ENCODE peak calls at places on chromosome 15, in nine cellular contexts. N, F, J, I, M, X, R, D and P are unnamed samples. For H3K4me1, the result is how much of the 10 kb centered on the place peaks cover.

GRCh38 chr15:69163124-69163669 is 2.8 kb downstream of the GLCE start:
- DNase-seq in N (no peak), J (no peak), M (no peak), F (no peak), X (no peak), D (no peak), I (no peak), R (no peak), P (no peak)

GRCh38 chr15:95932676-95933075 is 397.8 kb upstream of the NR2F2 start:
- DNase-seq in D (no peak), I (no peak), M (no peak), R (no peak), X (no peak), N (no peak), J (no peak), F (no peak), P (no peak)

GRCh38 chr15:33140326-33140725 is 54.2 kb downstream of the FMN1 start:
- DNase-seq in J (no peak), F (no peak), R (no peak), D (no peak), I (no peak), X (no peak), M (no peak), N (no peak), P (no peak)

GRCh38 chr15:92954578-92954977 is 54.5 kb downstream of the CHD2 start:
- DNase-seq in J (no peak), F (no peak), D (no peak), N (peak), M (no peak), R (no peak), I (no peak), X (peak), P (no peak)

GRCh38 chr15:72276326-72276700 is 4.0 kb upstream of the PARP6 start:
- DNase-seq in X (no peak), J (peak), N (no peak), F (no peak), M (no peak), I (no peak), R (no peak), D (no peak), P (no peak)

GRCh38 chr15:39133201-39133600 is 447.7 kb upstream of the THBS1 start:
- DNase-seq in R (no peak), X (no peak), F (no peak), N (no peak), J (no peak), M (peak), I (no peak), D (no peak), P (no peak)

GRCh38 chr15:44479343-44479742 is 51.9 kb downstream of the CTDSPL2 start:
- DNase-seq in J (no peak), N (no peak), F (no peak), X (no peak), R (no peak), I (no peak), D (no peak), M (no peak), P (no peak)

GRCh38 chr15:55742498-55742926 is 440 bp downstream of the PRTG start:
- DNase-seq in M (peak), D (peak), J (peak), N (no peak), F (peak), I (no peak), R (peak), X (peak), P (no peak)

GRCh38 chr15:44584162-44584749 is 47.3 kb downstream of the EIF3J start:
- DNase-seq in D (peak), N (no peak), X (peak), I (peak), J (peak), F (peak), R (peak), M (peak), P (peak)

GRCh38 chr15:55194246-55194645 is 2.5 kb downstream of the RSL24D1 start:
- DNase-seq in N (no peak), F (no peak), X (no peak), I (no peak), J (no peak), D (no peak), M (no peak), R (no peak), P (no peak)

GRCh38 chr15:37574985-37575384 is 359.5 kb upstream of the TMCO5A start:
- DNase-seq in I (no peak), N (no peak), J (no peak), F (no peak), D (no peak), R (no peak), M (no peak), X (no peak), P (no peak)

GRCh38 chr15:63274427-63274826 is 3.0 kb upstream of the APH1B start:
- DNase-seq in X (peak), M (no peak), J (no peak), N (no peak), R (no peak), I (no peak), F (no peak), D (no peak), P (no peak)

GRCh38 chr15:92069308-92070244 is 216.1 kb downstream of the SLCO3A1 start:
- DNase-seq in N (no peak), F (peak), J (peak), X (no peak), I (no peak), M (peak), D (peak), R (peak), P (no peak)

GRCh38 chr15:63223463-63223862 is 34.1 kb downstream of the RAB8B start:
- DNase-seq in X (no peak), D (no peak), M (no peak), R (no peak), J (no peak), I (no peak), F (no peak), N (no peak), P (no peak)

GRCh38 chr15:71469393-71469792 is 341.0 kb upstream of the NR2E3 start:
- DNase-seq in N (peak), I (no peak), M (no peak), F (no peak), X (peak), R (no peak), D (no peak), J (no peak), P (no peak)

GRCh38 chr15:76107169-76107568 is 47.4 kb downstream of the TMEM266 start:
- DNase-seq in X (no peak), J (no peak), N (no peak), F (no peak), R (no peak), D (no peak), M (no peak), I (no peak), P (no peak)

GRCh38 chr15:74682954-74683353 is 12.9 kb downstream of the EDC3 start:
- DNase-seq in X (no peak), M (no peak), R (no peak), D (no peak), I (no peak), F (no peak), J (no peak), N (no peak), P (no peak)

GRCh38 chr15:47756872-47757271 is 39.6 kb downstream of the SEMA6D start:
- DNase-seq in M (no peak), F (peak), I (peak), J (peak), N (no peak), D (no peak), R (peak), X (no peak), P (no peak)

GRCh38 chr15:69319384-69320375 is 21.0 kb downstream of the PAQR5 start:
- DNase-seq in J (no peak), N (no peak), R (no peak), D (no peak), X (no peak), I (no peak), F (no peak), M (no peak), P (no peak)

GRCh38 chr15:78037328-78037727 is 40.2 kb downstream of the TBC1D2B start:
- DNase-seq in N (no peak), F (no peak), D (no peak), J (no peak), I (no peak), R (no peak), M (no peak), X (no peak), P (no peak)

GRCh38 chr15:78033864-78034263 is 43.6 kb downstream of the TBC1D2B start:
- DNase-seq in M (no peak), F (no peak), R (no peak), I (peak), D (peak), X (no peak), N (no peak), J (no peak), P (peak)

GRCh38 chr15:78035319-78035718 is 42.2 kb downstream of the TBC1D2B start:
- DNase-seq in M (no peak), D (peak), N (no peak), R (no peak), I (peak), J (no peak), X (no peak), F (no peak), P (peak)

GRCh38 chr15:78035861-78036476 is 41.5 kb downstream of the TBC1D2B start:
- DNase-seq in X (no peak), N (peak), R (no peak), M (no peak), I (no peak), F (no peak), J (no peak), D (no peak), P (no peak)

DNA sequence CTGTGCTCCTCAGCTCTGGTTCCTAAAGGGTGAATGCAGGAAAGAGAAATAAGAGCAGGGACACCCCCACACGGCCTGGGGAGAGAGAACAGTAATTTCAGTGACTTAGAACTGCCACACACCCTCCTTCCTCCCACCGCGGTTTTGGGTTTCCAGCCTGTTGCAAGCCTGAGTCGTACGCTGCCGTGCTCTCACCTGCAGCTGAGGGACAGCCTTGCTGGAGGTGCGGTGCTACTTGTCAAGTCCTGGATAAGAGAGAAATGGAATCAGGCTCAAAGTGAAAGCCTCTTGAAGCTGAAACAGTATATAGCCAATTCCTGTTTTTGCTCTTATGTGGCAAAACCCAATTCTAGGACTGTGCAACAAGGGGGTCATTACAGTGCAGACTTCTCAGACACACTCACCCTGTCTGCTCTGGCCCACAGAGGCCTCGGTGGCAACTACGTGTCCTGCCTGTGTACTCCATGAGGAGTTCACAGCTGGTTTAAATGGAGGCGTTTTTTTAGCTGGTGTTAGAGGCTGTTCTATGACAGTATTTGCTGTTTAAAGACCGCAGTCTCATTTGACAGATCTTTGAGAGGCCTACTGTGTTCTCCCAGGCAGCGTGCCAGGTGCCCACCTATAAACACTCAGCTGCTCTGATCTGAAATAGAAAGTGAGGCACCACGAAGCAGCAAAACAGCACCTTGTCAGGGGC is 42.9 kb downstream of the TBC1D2B start:
- DNase-seq in D (peak), N (no peak), J (no peak), I (peak), M (no peak), R (no peak), X (no peak), F (no peak), P (peak)
- H3K4me1 ChIP-seq in D (half or more), N (under half), J (half or more), I (half or more), M (under half), R (under half), X (under half), F (under half), P (half or more)

GRCh38 chr15:81326466-81327212 is 2.7 kb upstream of the STARD5 start:
- DNase-seq in X (no peak), R (no peak), F (no peak), I (peak), N (no peak), D (no peak), J (no peak), M (no peak), P (no peak)
- H3K4me3 ChIP-seq in X (no peak), R (no peak), F (no peak), I (peak), N (no peak), D (no peak), J (no peak), M (no peak), P (no peak)

GRCh38 chr15:99430881-99431401 is 134.8 kb upstream of the MEF2A start:
- DNase-seq in N (no peak), I (no peak), F (peak), J (no peak), M (no peak), X (no peak), D (no peak), R (no peak), P (no peak)
- H3K4me1 ChIP-seq in N (under half), I (under half), F (under half), J (under half), M (under half), X (under half), D (under half), R (under half), P (under half)

GRCh38 chr15:40469776-40470390 is 901 bp upstream of the CHST14 start:
- DNase-seq in J (no peak), M (no peak), F (no peak), N (no peak), D (no peak), X (no peak), R (no peak), I (no peak), P (no peak)
- H3K4me3 ChIP-seq in J (no peak), M (peak), F (peak), N (no peak), D (no peak), X (peak), R (no peak), I (no peak), P (peak)

GRCh38 chr15:64947211-64947610 is 35.5 kb downstream of the ANKDD1A start:
- DNase-seq in J (no peak), N (no peak), F (no peak), X (no peak), D (no peak), R (no peak), M (no peak), I (no peak), P (no peak)
- H3K4me1 ChIP-seq in J (under half), N (under half), F (under half), X (under half), D (under half), R (under half), M (under half), I (under half), P (under half)